ENCODE peak calls at places on chromosomes 7 and 10, in five cellular contexts. W is GM12891, H is HepG2, M is H1, V is K562. A is an unnamed sample.

GRCh38 chr10:106479619-106480018 is 684.9 kb downstream of the SORCS1 start:
- DNase-seq in H (no peak), V (no peak), W (no peak), M (no peak), A (no peak)

GRCh38 chr7:7773334-7774308 is 55.2 kb upstream of the RPA3 start:
- DNase-seq in M (no peak), W (no peak), V (no peak), H (no peak), A (no peak)

GRCh38 chr7:111827863-111828504 is 265.7 kb upstream of the IMMP2L start:
- DNase-seq in H (no peak), M (no peak), W (no peak), V (no peak), A (no peak)

GRCh38 chr10:17023386-17024298 is 106.0 kb downstream of the CUBN start:
- DNase-seq in H (peak; percentile 48), W (peak; percentile 23), M (no peak), V (peak; percentile 32), A (peak; percentile 5)

GRCh38 chr10:43024524-43024923 is 52.3 kb upstream of the RET start:
- DNase-seq in V (peak; percentile 6), M (no peak), H (no peak), W (no peak), A (no peak)

GRCh38 chr10:117464176-117464575 is 78.4 kb upstream of the EMX2 start:
- DNase-seq in H (no peak), M (no peak), V (no peak), W (no peak), A (no peak)

GRCh38 chr10:27998954-27999275 is at the start of gene ODAD2:
- DNase-seq in M (no peak), H (no peak), W (peak; percentile 3), V (no peak), A (no peak)

GRCh38 chr10:118259288-118259906 is 82.7 kb downstream of the FAM204A start:
- DNase-seq in M (no peak), V (peak; percentile 56), W (no peak), H (peak; percentile 19), A (no peak)

GRCh38 chr7:91636728-91637127 is 243.8 kb downstream of the MTERF1 start:
- DNase-seq in H (no peak), M (no peak), V (no peak), W (no peak), A (no peak)

GRCh38 chr10:133357293-133358151 is at the start of gene FUOM:
- DNase-seq in M (peak; percentile 67), W (peak; percentile 98), V (peak; percentile 85), H (peak; percentile 79), A (peak; percentile 98)

GRCh38 chr7:26910221-26910620 is 45.8 kb upstream of the SKAP2 start:
- DNase-seq in W (no peak), V (no peak), H (peak; percentile 18), M (peak; percentile 3), A (no peak)

GRCh38 chr7:45923290-45923689 is 2.2 kb upstream of the IGFBP3 start:
- DNase-seq in W (no peak), H (peak; percentile 23), V (peak; percentile 48), M (no peak), A (no peak)

GRCh38 chr7:157603005-157603404 is 266.2 kb downstream of the DNAJB6 start:
- DNase-seq in W (no peak), H (no peak), M (no peak), V (no peak), A (no peak)

GRCh38 chr10:10138685-10139084 is 879.0 kb upstream of the CELF2 start:
- DNase-seq in H (no peak), W (no peak), M (no peak), V (no peak), A (no peak)

GRCh38 chr10:71888623-71889387 is 37.8 kb upstream of the PSAP start:
- DNase-seq in M (peak; percentile 5), W (peak; percentile 76), V (peak; percentile 88), H (no peak), A (peak; percentile 76)

GRCh38 chr10:44650576-44651394 is 260.4 kb upstream of the TMEM72 start:
- DNase-seq in M (no peak), H (no peak), V (no peak), W (no peak), A (no peak)

GRCh38 chr10:97743169-97743945 is 6.4 kb downstream of the ZFYVE27 start:
- DNase-seq in H (no peak), V (peak; percentile 36), M (no peak), W (no peak), A (no peak)

GRCh38 chr10:13095929-13096328 is 4.0 kb upstream of the OPTN start:
- DNase-seq in V (no peak), M (no peak), W (no peak), H (no peak), A (no peak)

GRCh38 chr7:128167316-128167691 is 73.8 kb upstream of the LEP start:
- DNase-seq in M (no peak), V (peak; percentile 62), H (no peak), W (peak; percentile 37), A (no peak)

GRCh38 chr10:79045566-79046175 is 23.1 kb upstream of the ZMIZ1 start:
- DNase-seq in V (no peak), W (no peak), M (no peak), H (no peak), A (no peak)

GRCh38 chr7:142717453-142717852 is 31.8 kb upstream of the PRSS1 start:
- DNase-seq in M (no peak), H (no peak), W (no peak), V (no peak), A (no peak)

GRCh38 chr7:106065560-106066500 is 46.3 kb downstream of the SYPL1 start:
- DNase-seq in V (no peak), M (no peak), W (no peak), H (peak; percentile 33), A (no peak)

GRCh38 chr7:119959811-119960210 is 313.2 kb upstream of the KCND2 start:
- DNase-seq in V (no peak), H (no peak), W (no peak), M (no peak), A (no peak)

GRCh38 chr10:105370697-105371096 is 729.6 kb downstream of the SORCS3 start:
- DNase-seq in M (no peak), V (no peak), W (no peak), H (no peak), A (no peak)

GRCh38 chr10:5611899-5612680 is 54.3 kb downstream of the ASB13 start:
- DNase-seq in W (no peak), M (no peak), V (no peak), H (no peak), A (no peak)

GRCh38 chr10:43427166-43427825 is 9.6 kb upstream of the ZNF487 start:
- DNase-seq in V (no peak), M (no peak), W (no peak), H (no peak), A (no peak)

GRCh38 chr7:156943091-156944041 is 6.1 kb upstream of the NOM1 start:
- DNase-seq in V (peak; percentile 28), M (no peak), H (no peak), W (no peak), A (no peak)

DNA sequence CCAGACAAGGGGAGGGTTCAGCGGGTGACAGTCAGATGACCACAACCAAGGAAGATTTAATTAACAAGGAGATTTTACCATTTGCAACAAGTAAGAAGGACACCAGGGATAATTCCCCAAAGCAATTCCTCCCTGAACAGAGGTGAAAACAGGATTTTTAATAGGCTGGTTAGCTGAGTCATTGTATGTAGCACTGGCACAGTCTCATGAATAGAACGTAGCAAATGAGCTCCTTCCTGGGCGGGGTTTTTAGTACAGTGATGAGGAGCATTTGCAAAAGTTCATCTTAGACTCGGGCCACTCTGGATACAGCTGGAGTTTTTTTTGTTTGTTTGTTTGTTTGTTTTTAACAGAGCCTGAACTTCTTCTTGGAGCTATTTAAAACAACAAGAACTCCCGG is 39.0 kb downstream of the TAC1 start:
- DNase-seq in M (no peak), V (no peak), W (no peak), H (no peak), A (no peak)
- TF ChIP-seq POLR2A in M (no peak), V (no peak), W (no peak), H (no peak), A (no peak)

DNA sequence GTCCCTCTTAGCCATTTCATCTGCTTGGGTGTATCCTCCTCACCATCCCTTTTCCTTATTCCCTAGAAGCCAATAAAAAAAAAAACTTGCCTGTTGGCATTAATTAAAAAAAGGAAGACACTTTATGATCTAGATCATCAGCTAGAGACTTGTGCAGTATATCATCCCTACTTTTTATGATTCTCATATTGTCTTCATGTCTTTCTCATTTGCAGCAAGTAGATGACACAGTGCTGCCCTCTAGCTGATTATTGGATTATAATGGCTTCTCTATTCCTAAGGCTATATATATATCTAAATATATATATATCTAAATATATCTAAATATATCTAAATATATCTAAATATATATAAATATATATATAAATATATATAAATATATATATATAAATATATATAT is 272.4 kb upstream of the LRGUK start:
- DNase-seq in W (no peak), V (peak; percentile 33), H (peak; percentile 37), M (no peak), A (no peak)
- TF ChIP-seq TAF1 in W (no peak), V (no peak), H (no peak), M (no peak), A (no peak)

GRCh38 chr7:137671920-137672319 is 174.9 kb downstream of the DGKI start:
- DNase-seq in M (no peak), H (no peak), W (no peak), V (no peak), A (no peak)
- TF ChIP-seq POLR2AphosphoS5 in M (no peak), H (no peak), W (no peak), V (no peak), A (no peak)

GRCh38 chr10:33660329-33660728 is 325.9 kb upstream of the NRP1 start:
- DNase-seq in M (no peak), H (no peak), V (no peak), W (no peak), A (no peak)
- TF ChIP-seq POLR2A in M (no peak), H (no peak), V (no peak), W (no peak), A (no peak)